ENCODE peak calls at places on chromosome 11, in five cellular contexts. O, X, I, E and B are unnamed samples.

GRCh38 chr11:33976351-33977199 is 75.0 kb upstream of the CAPRIN1 start:
- DNase-seq in X (no peak), O (no peak), I (peak; percentile 53), E (no peak), B (no peak)

GRCh38 chr11:61814958-61815789 is 1.6 kb downstream of the FADS1 start:
- DNase-seq in X (peak; percentile 90), I (peak; percentile 88), E (peak; percentile 99), O (peak; percentile 99), B (peak; percentile 94)

GRCh38 chr11:2912498-2912897 is 16.7 kb downstream of the PHLDA2 start:
- DNase-seq in I (peak; percentile 86), X (no peak), E (peak; percentile 76), O (peak; percentile 28), B (no peak)

GRCh38 chr11:119849872-119850271 is 120.9 kb upstream of the NECTIN1 start:
- DNase-seq in E (no peak), X (no peak), O (no peak), I (no peak), B (no peak)

GRCh38 chr11:72696866-72697428 is 22.7 kb upstream of the PDE2A start:
- DNase-seq in I (no peak), X (peak; percentile 46), O (no peak), E (no peak), B (no peak)

GRCh38 chr11:30109774-30110173 is 92.9 kb upstream of the KCNA4 start:
- DNase-seq in O (no peak), E (no peak), I (no peak), X (no peak), B (no peak)

GRCh38 chr11:13462311-13462927 is 603 bp downstream of the BTBD10 start:
- DNase-seq in X (peak; percentile 52), O (peak; percentile 49), I (peak; percentile 58), E (peak; percentile 58), B (no peak)

GRCh38 chr11:24617856-24618255 is 121.0 kb downstream of the LUZP2 start:
- DNase-seq in X (no peak), O (peak; percentile 8), I (peak; percentile 1), E (no peak), B (no peak)

GRCh38 chr11:63917685-63918523 is 940 bp upstream of the RCOR2 start:
- DNase-seq in E (peak; percentile 80), I (peak; percentile 83), O (no peak), X (no peak), B (no peak)

GRCh38 chr11:83557638-83558037 is 271.5 kb upstream of the CCDC90B start:
- DNase-seq in E (no peak), I (no peak), X (no peak), O (no peak), B (no peak)

GRCh38 chr11:75403037-75403436 is 3.7 kb downstream of the RPS3 start:
- DNase-seq in X (no peak), E (no peak), O (peak; percentile 35), I (peak; percentile 43), B (no peak)

GRCh38 chr11:124538019-124538418 is 5.4 kb downstream of the OR8B12 start:
- DNase-seq in X (no peak), O (no peak), I (no peak), E (peak; percentile 26), B (no peak)

GRCh38 chr11:19164881-19165280 is 36.9 kb downstream of the CSRP3 start:
- DNase-seq in O (no peak), E (no peak), I (no peak), X (no peak), B (no peak)

GRCh38 chr11:74269161-74269809 is 42.2 kb downstream of the P4HA3 start:
- DNase-seq in I (peak; percentile 73), X (no peak), O (no peak), E (peak; percentile 78), B (no peak)

GRCh38 chr11:45217991-45218390 is 68.2 kb downstream of the SYT13 start:
- DNase-seq in O (no peak), X (no peak), I (no peak), E (no peak), B (no peak)

GRCh38 chr11:68020575-68020974 is 9.9 kb upstream of the NDUFS8 start:
- DNase-seq in I (peak; percentile 63), E (peak; percentile 83), O (peak; percentile 28), X (no peak), B (no peak)

GRCh38 chr11:65316979-65317786 is 2.5 kb downstream of the CDC42EP2 start:
- DNase-seq in E (peak; percentile 67), O (peak; percentile 80), X (peak; percentile 63), I (no peak), B (no peak)

GRCh38 chr11:71215372-71215965 is 36.9 kb downstream of the SHANK2 start:
- DNase-seq in E (no peak), O (no peak), I (no peak), X (no peak), B (peak; percentile 54)

GRCh38 chr11:119910056-119910455 is 181.1 kb upstream of the NECTIN1 start:
- DNase-seq in I (no peak), X (no peak), E (no peak), O (no peak), B (no peak)

GRCh38 chr11:115632061-115632460 is 127.8 kb upstream of the CADM1 start:
- DNase-seq in X (no peak), E (no peak), I (no peak), O (no peak), B (no peak)

GRCh38 chr11:95066721-95067041 is at the start of gene SRSF8:
- DNase-seq in O (no peak), E (no peak), X (no peak), I (no peak), B (no peak)

GRCh38 chr11:19084661-19085315 is 24.3 kb upstream of the MRGPRX2 start:
- DNase-seq in I (no peak), X (no peak), O (no peak), E (no peak), B (no peak)

GRCh38 chr11:3837793-3838192 is 3.0 kb downstream of the RHOG start:
- DNase-seq in O (no peak), E (no peak), I (peak; percentile 97), X (peak; percentile 59), B (peak; percentile 83)

GRCh38 chr11:6268811-6269210 is 9.2 kb downstream of the CCKBR start:
- DNase-seq in E (no peak), O (no peak), X (no peak), I (no peak), B (no peak)

GRCh38 chr11:72015511-72016061 is 16.9 kb downstream of the IL18BP start:
- DNase-seq in E (peak; percentile 49), X (no peak), I (peak; percentile 38), O (no peak), B (no peak)

GRCh38 chr11:62400760-62401159 is 18.1 kb upstream of the SCGB1A1 start:
- DNase-seq in E (no peak), X (peak; percentile 76), I (no peak), O (no peak), B (peak; percentile 65)

GRCh38 chr11:122202161-122202950 is 86.3 kb upstream of the BLID start:
- DNase-seq in I (no peak), O (peak; percentile 78), E (peak; percentile 60), X (no peak), B (no peak)
- TF ChIP-seq POLR2A in I (no peak), O (peak; percentile 71), E (no peak), X (no peak), B (no peak)

DNA sequence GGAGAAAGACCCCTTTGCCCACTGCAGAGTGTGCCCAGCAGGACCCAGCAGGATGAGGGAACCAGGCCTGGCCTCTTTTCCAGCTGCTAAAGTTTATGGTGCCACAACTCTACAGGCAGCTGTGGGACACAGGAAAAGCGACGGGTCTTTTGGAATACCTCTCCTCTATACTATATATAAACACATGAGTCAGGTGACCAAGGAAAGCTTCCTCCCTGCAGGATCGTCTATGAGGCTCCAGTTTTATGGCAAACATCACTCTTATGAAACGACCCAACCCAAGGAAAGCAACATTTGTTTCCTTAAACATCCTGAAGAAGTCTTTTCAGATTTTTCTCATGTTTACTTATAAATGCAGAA is 102.8 kb upstream of the AKIP1 start:
- DNase-seq in E (no peak), O (no peak), I (no peak), X (no peak), B (no peak)
- H3K4me3 ChIP-seq in E (no peak overlapping the region), O (no peak overlapping the region), I (no peak overlapping the region), X (no peak overlapping the region), B (no peak overlapping the region)

GRCh38 chr11:118530180-118530682 is 761 bp upstream of the TMEM25 start:
- DNase-seq in I (no peak), E (no peak), X (no peak), O (peak; percentile 53), B (no peak)

GRCh38 chr11:118532091-118532490 is 1.1 kb downstream of the TMEM25 start:
- DNase-seq in E (no peak), I (no peak), X (no peak), O (no peak), B (no peak)

GRCh38 chr11:118529584-118530175 is 1.3 kb upstream of the TMEM25 start:
- DNase-seq in E (no peak), I (no peak), O (no peak), X (no peak), B (no peak)

GRCh38 chr11:118531597-118532084 is 649 bp downstream of the TMEM25 start:
- DNase-seq in E (no peak), X (no peak), I (no peak), O (no peak), B (no peak)

GRCh38 chr11:118530683-118531596 is at the start of gene TMEM25:
- DNase-seq in X (no peak), E (no peak), O (peak; percentile 69), I (peak; percentile 60), B (peak; percentile 92)
- TF ChIP-seq POLR2A in X (no peak), E (no peak), O (peak; percentile 26), I (no peak), B (peak; percentile 24)

DNA sequence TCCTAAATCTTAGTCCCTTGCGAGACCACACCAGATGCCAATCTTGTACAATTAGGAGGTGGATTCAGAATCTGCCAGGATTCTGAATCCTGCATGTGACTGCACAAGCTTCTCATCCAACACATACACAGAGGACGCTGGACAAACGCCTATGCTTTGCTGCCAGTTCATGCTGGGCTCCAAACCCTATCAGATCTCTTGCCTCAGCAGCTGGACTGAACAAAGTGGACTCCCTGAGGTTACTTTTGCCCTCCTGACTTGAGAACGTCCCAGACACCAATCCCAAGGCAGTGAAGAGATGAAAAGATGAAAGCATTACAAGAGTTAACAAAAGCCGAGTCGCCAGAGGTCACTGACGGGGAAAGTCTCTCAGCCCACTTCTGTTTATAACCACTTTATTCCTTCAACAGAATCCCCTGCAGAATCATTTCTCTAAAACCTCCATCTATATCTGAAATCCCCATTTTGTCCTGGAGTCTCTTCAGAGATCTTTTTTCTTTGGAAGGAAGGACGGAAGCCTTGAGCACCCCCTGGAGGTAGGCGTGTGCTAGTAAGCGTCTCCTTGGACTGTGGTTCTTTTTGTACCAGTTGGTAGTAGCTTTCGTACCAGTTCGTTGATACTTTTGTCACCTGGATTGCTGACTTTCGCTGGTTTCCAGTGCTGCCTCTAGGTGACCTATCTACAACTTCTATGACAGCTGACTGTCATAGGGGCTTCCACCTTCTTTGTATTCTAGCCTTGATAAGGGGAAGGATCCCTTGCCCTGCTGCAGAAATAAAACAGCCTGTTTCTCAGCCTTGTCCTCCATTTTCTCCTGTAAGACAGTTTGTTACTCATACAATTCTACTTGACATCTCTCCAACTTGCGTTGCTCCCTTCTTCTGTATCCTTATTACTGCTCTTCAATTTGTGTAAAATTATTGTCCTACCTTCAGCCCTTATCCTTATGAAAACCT is 26.1 kb upstream of the EED start:
- DNase-seq in I (peak; percentile 82), X (peak; percentile 61), O (peak; percentile 82), E (peak; percentile 77), B (peak; percentile 76)
- H3K4me3 ChIP-seq in I (no peak overlapping the region), X (no peak overlapping the region), O (no peak overlapping the region), E (peak overlapping the region; percentile 22), B (peak overlapping the region; percentile 24)